ENCODE peak calls at places on chromosomes 4 and X, in five cellular contexts. T is right lobe of liver, U is upper lobe of right lung, Q is H9, M is upper lobe of left lung. Y is an unnamed sample.

GRCh38 chr4:16253127-16253960 is 27.1 kb upstream of the TAPT1 start:
- DNase-seq in T (no peak), U (no peak), Q (no peak), M (no peak), Y (peak)

GRCh38 chrX:132181364-132181763 is 37.9 kb downstream of the RAP2C start:
- DNase-seq in T (peak), U (no peak), Q (no peak), M (no peak), Y (no peak)

GRCh38 chrX:15674514-15674898 is 9.9 kb upstream of the CLTRN start:
- DNase-seq in T (peak), U (peak), Q (no peak), M (peak), Y (peak)

GRCh38 chr4:108611360-108611759 is 9.0 kb upstream of the RPL34 start:
- DNase-seq in T (no peak), U (no peak), Q (no peak), M (no peak), Y (peak)

GRCh38 chrX:138886769-138887168 is 175.3 kb upstream of the FGF13 start:
- DNase-seq in T (peak), U (no peak), Q (no peak), M (no peak), Y (peak)

GRCh38 chr4:17447056-17447455 is 64.8 kb downstream of the QDPR start:
- DNase-seq in T (no peak), U (no peak), Q (no peak), M (no peak), Y (no peak)

GRCh38 chr4:107902715-107903114 is 28.6 kb upstream of the CYP2U1 start:
- DNase-seq in T (no peak), U (no peak), Q (no peak), M (no peak), Y (no peak)

GRCh38 chr4:79178770-79179169 is 147.1 kb downstream of the NAA11 start:
- DNase-seq in T (no peak), U (no peak), Q (no peak), M (no peak), Y (peak)

GRCh38 chr4:15336410-15337184 is 91.2 kb upstream of the C1QTNF7 start:
- DNase-seq in T (no peak), U (no peak), Q (peak), M (no peak), Y (peak)

GRCh38 chr4:182261651-182262223 is 18.5 kb downstream of the TENM3 start:
- DNase-seq in T (no peak), U (no peak), Q (no peak), M (no peak), Y (no peak)

GRCh38 chr4:89939994-89940393 is 45.3 kb downstream of the MMRN1 start:
- DNase-seq in T (no peak), U (no peak), Q (no peak), M (no peak), Y (peak)

GRCh38 chr4:44916406-44916805 is 190.1 kb upstream of the GNPDA2 start:
- DNase-seq in T (no peak), U (no peak), Q (no peak), M (no peak), Y (peak)

GRCh38 chrX:44952329-44953027 is 79.5 kb downstream of the KDM6A start:
- DNase-seq in T (no peak), U (no peak), Q (no peak), M (no peak), Y (no peak)

GRCh38 chr4:37983951-37984350 is 23.8 kb downstream of the PTTG2 start:
- DNase-seq in T (no peak), U (no peak), Q (no peak), M (no peak), Y (no peak)

GRCh38 chr4:185332575-185333464 is 62.9 kb downstream of the LRP2BP start:
- DNase-seq in T (no peak), U (no peak), Q (no peak), M (no peak), Y (no peak)

GRCh38 chr4:166195101-166195500 is 322.1 kb downstream of the TLL1 start:
- DNase-seq in T (no peak), U (no peak), Q (no peak), M (no peak), Y (peak)

GRCh38 chrX:9464435-9465371 is at the start of gene TBL1X:
- DNase-seq in T (peak), U (peak), Q (peak), M (peak), Y (no peak)

GRCh38 chr4:16289872-16290554 is 63.7 kb upstream of the TAPT1 start:
- DNase-seq in T (no peak), U (no peak), Q (no peak), M (no peak), Y (peak)

GRCh38 chr4:187547281-187547680 is 448.3 kb upstream of the ZFP42 start:
- DNase-seq in T (no peak), U (no peak), Q (no peak), M (peak), Y (no peak)

GRCh38 chrX:150146271-150146888 is 208.1 kb upstream of the EOLA2 start:
- DNase-seq in T (no peak), U (no peak), Q (no peak), M (no peak), Y (no peak)

GRCh38 chr4:172842759-172843158 is 325.9 kb upstream of the GALNT7 start:
- DNase-seq in T (no peak), U (no peak), Q (no peak), M (no peak), Y (no peak)

GRCh38 chr4:20813698-20814097 is 113.4 kb downstream of the PACRGL start:
- DNase-seq in T (no peak), U (no peak), Q (no peak), M (no peak), Y (no peak)

GRCh38 chrX:52504551-52504950 is 8.9 kb downstream of the XAGE1A start:
- DNase-seq in T (no peak), U (no peak), Q (no peak), M (no peak), Y (no peak)

GRCh38 chr4:36235306-36235705 is 9.0 kb downstream of the ARAP2 start:
- DNase-seq in T (no peak), U (no peak), Q (peak), M (no peak), Y (no peak)

GRCh38 chr4:168868044-168868855 is 141.8 kb downstream of the CBR4 start:
- DNase-seq in T (no peak), U (no peak), Q (no peak), M (no peak), Y (no peak)

GRCh38 chrX:8820910-8821527 is 19.8 kb upstream of the FAM9A start:
- DNase-seq in T (no peak), U (no peak), Q (peak), M (no peak), Y (no peak)

GRCh38 chr4:99887837-99888236 is 6.4 kb downstream of the LAMTOR3 start:
- DNase-seq in T (no peak), U (no peak), Q (no peak), M (no peak), Y (no peak)

GRCh38 chrX:23783569-23784486 is 855 bp downstream of the SAT1 start:
- DNase-seq in T (no peak), U (no peak), Q (no peak), M (no peak), Y (no peak)

GRCh38 chr4:80322716-80323115 is 12.8 kb upstream of the CFAP299 start:
- DNase-seq in T (no peak), U (no peak), Q (no peak), M (no peak), Y (no peak)

GRCh38 chrX:124573458-124573857 is 227.1 kb downstream of the SH2D1A start:
- DNase-seq in T (no peak), U (no peak), Q (no peak), M (no peak), Y (no peak)

GRCh38 chr4:159966741-159967140 is 863.9 kb downstream of the RAPGEF2 start:
- DNase-seq in T (no peak), U (no peak), Q (no peak), M (no peak), Y (no peak)

GRCh38 chr4:175373031-175373430 is 439.0 kb downstream of the GPM6A start:
- DNase-seq in T (no peak), U (no peak), Q (no peak), M (no peak), Y (no peak)

GRCh38 chrX:131881194-131881593 is 141.9 kb upstream of the STK26 start:
- DNase-seq in T (no peak), U (no peak), Q (no peak), M (no peak), Y (no peak)

GRCh38 chrX:111164728-111165127 is 68.7 kb downstream of the PAK3 start:
- DNase-seq in T (no peak), U (no peak), Q (no peak), M (no peak), Y (no peak)

GRCh38 chrX:9907645-9908387 is 59.3 kb upstream of the CLDN34 start:
- DNase-seq in T (no peak), U (no peak), Q (no peak), M (no peak), Y (no peak)

GRCh38 chr4:169268951-169269781 is 1.6 kb downstream of the SH3RF1 start:
- DNase-seq in T (peak), U (no peak), Q (no peak), M (no peak), Y (no peak)

GRCh38 chr4:168683595-168683994 is 186.7 kb downstream of the PALLD start:
- DNase-seq in T (no peak), U (no peak), Q (no peak), M (no peak), Y (no peak)

GRCh38 chr4:40306203-40306602 is 28.9 kb upstream of the CHRNA9 start:
- DNase-seq in T (no peak), U (no peak), Q (no peak), M (no peak), Y (no peak)

DNA sequence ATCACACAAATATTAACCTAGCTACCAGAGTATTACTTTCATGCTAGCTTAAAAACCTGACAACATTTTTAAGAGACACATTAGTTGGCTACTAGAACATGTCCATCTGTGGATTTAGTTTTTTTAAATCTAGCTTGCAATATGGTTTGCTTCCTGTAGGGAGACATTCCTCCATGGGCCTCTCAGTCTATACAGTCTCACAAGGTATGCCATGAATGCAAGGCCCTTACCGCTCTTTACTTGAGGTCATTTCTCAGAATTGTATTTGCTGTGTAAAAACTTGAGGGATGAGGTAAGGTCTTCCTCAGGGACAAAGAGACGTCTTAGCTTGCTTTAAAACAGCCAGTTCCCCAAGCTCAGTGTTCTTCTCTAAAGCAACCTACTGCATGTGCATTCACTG is 26.9 kb downstream of the UBA6 start:
- DNase-seq in T (no peak), U (no peak), Q (no peak), M (no peak), Y (no peak)
- TF ChIP-seq CTCF in T (no peak), U (no peak), Q (peak), M (no peak), Y (no peak)

GRCh38 chr4:156377036-156377700 is 423.5 kb upstream of the CTSO start:
- DNase-seq in T (no peak), U (no peak), Q (no peak), M (no peak), Y (peak)

GRCh38 chr4:156374894-156375293 is 421.2 kb upstream of the CTSO start:
- DNase-seq in T (no peak), U (no peak), Q (no peak), M (no peak), Y (no peak)

GRCh38 chr4:156374069-156374468 is 420.4 kb upstream of the CTSO start:
- DNase-seq in T (no peak), U (no peak), Q (no peak), M (no peak), Y (no peak)

DNA sequence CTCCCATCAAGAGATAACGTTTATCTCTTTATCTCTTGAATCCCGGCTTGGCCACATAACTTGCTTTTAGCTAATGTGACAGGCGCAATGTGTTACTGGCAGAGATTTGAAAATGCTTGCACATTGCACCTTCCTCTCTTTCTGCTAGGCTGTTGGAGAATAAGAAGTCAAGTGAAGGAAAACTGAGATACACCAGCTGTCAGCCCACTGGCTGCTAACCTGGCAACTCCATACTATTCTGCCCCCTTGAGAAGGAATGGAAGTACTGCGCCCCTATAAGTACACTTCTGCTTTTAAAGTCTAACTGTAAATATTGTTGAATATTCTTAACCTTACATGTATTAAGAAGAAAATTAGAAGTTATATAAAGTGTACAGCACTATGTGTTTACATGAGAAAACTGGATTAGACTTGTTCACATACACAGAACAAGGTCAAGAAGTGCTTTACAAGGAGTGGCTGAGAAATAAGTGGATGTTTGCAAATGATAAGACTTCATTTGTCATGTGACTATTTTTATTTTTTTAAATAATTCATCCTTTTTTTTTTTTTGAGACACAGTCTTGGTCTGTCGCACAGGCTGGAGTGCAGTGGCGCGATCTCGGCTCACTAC is 424.5 kb upstream of the CTSO start:
- DNase-seq in T (no peak), U (no peak), Q (peak), M (peak), Y (no peak)
- TF ChIP-seq CTCF in T (peak), U (no peak), Q (peak), M (peak), Y (no peak)

GRCh38 chr4:136329042-136329662 is 1203.1 kb downstream of the PCDH18 start:
- DNase-seq in T (no peak), U (no peak), Q (no peak), M (no peak), Y (no peak)
- TF ChIP-seq CTCF in T (no peak), U (no peak), Q (peak), M (no peak), Y (peak)

DNA sequence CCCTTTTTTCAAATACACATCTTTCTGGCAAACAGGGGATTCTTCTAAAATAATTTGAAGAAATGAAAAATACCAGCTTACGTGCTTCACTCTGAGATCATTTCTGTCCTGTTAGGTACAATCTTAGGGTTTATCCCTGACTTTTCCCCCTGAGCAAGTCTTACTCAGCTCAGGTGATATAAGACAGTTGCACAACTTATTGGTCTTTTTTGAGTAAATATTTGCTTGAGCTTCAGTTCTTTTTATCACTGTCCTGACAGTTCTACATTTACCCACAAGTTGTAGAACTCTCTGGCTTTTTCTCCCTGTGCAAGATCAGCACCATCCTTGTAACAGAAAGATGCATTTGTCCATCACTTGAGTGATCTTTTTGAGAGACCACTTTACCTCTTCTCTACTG is 84.9 kb downstream of the MID1IP1 start:
- DNase-seq in T (no peak), U (no peak), Q (no peak), M (no peak), Y (no peak)
- TF ChIP-seq CTCF in T (no peak), U (no peak), Q (no peak), M (no peak), Y (no peak)

GRCh38 chrX:16997313-16997712 is 50.9 kb downstream of the REPS2 start:
- DNase-seq in T (peak), U (no peak), Q (no peak), M (no peak), Y (no peak)

GRCh38 chrX:16992411-16992810 is 46.0 kb downstream of the REPS2 start:
- DNase-seq in T (no peak), U (no peak), Q (no peak), M (no peak), Y (no peak)

GRCh38 chrX:16990839-16991238 is 44.4 kb downstream of the REPS2 start:
- DNase-seq in T (no peak), U (no peak), Q (no peak), M (no peak), Y (no peak)

GRCh38 chrX:16992902-16993301 is 46.4 kb downstream of the REPS2 start:
- DNase-seq in T (no peak), U (no peak), Q (no peak), M (no peak), Y (no peak)

DNA sequence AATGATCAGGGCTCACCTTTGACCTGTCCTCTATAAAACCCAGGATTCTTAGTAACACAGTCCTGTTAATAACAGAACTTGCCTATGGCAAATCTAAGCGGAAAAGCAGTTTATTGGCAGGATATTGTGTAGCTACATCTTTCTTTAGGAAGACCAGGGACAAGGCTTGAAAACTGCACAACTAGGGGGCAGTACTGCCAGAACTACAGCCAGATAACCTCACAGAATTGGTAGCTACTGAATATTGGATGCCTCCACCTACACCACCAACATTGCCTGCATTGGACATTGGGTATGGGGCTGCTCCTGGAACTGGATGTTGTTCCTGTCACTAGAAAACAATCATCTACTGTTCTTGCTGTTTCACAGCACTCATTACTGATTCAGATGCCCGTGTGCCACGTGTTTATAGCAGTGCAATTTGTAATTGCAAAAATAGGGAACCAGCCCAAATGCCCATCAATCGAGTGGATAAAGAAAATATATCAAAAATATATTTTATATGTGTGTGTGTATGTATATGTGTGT is 47.4 kb downstream of the REPS2 start:
- DNase-seq in T (no peak), U (no peak), Q (peak), M (no peak), Y (no peak)
- TF ChIP-seq CTCF in T (no peak), U (no peak), Q (peak), M (no peak), Y (no peak)